ENCODE peak calls at places on chromosomes 3 and 15, in eight cellular contexts. W is adrenal gland; Q is choroid plexus epithelial cell; F is GM12891; U is activated CD4-positive, CD25-positive, alpha-beta regulatory T cell; C is LHCN-M2; M is stimulated activated CD4-positive, alpha-beta T cell treated with anti-CD3 and anti-CD28 coated beads, Interleukin-4, amount 100 ng/mL, for 48 hours; E is activated CD8-positive, alpha-beta memory T cell treated with anti-CD3 and anti-CD28 coated beads for 48 hours. H is an unnamed sample.

GRCh38 chr15:77702211-77702957 is 69.7 kb upstream of the LINGO1 start:
- DNase-seq in W (peak; percentile 27), Q (peak; percentile 47), F (peak; percentile 56), U (no peak), C (peak; percentile 3), M (no peak), E (no peak), H (peak; percentile 12)

GRCh38 chr3:97719156-97719821 is 45.3 kb upstream of the ARL6 start:
- DNase-seq in W (peak; percentile 71), Q (peak; percentile 84), F (peak; percentile 15), U (peak; percentile 23), C (peak; percentile 59), M (peak; percentile 54), E (peak; percentile 14), H (peak; percentile 56)

GRCh38 chr3:50251220-50251619 is 15.2 kb downstream of the GNAI2 start:
- DNase-seq in W (no peak), Q (peak; percentile 84), F (no peak), U (no peak), C (peak; percentile 88), M (no peak), E (no peak), H (no peak)

GRCh38 chr15:39907216-39907615 is 12.8 kb downstream of the GPR176 start:
- DNase-seq in W (no peak), Q (no peak), F (no peak), U (no peak), C (no peak), M (no peak), E (no peak), H (no peak)

GRCh38 chr3:12107071-12107713 is 51.5 kb downstream of the TIMP4 start:
- DNase-seq in W (no peak), Q (no peak), F (no peak), U (no peak), C (no peak), M (no peak), E (no peak), H (no peak)

GRCh38 chr3:68973635-68974034 is 39.8 kb downstream of the EOGT start:
- DNase-seq in W (no peak), Q (peak; percentile 17), F (no peak), U (no peak), C (no peak), M (no peak), E (no peak), H (no peak)

GRCh38 chr3:129690406-129690805 is 83.9 kb upstream of the PLXND1 start:
- DNase-seq in W (no peak), Q (peak; percentile 85), F (peak; percentile 21), U (no peak), C (peak; percentile 55), M (peak; percentile 5), E (no peak), H (peak; percentile 53)

GRCh38 chr3:133303430-133303829 is 96.4 kb upstream of the BFSP2 start:
- DNase-seq in W (no peak), Q (no peak), F (no peak), U (no peak), C (no peak), M (no peak), E (no peak), H (no peak)

GRCh38 chr15:47870956-47871625 is 153.8 kb downstream of the SEMA6D start:
- DNase-seq in W (no peak), Q (peak; percentile 57), F (no peak), U (no peak), C (peak; percentile 55), M (no peak), E (no peak), H (no peak)

GRCh38 chr3:127001486-127002194 is 18.7 kb downstream of the PLXNA1 start:
- DNase-seq in W (no peak), Q (no peak), F (no peak), U (no peak), C (no peak), M (no peak), E (no peak), H (no peak)

GRCh38 chr3:139561959-139562676 is 22.6 kb upstream of the RBP1 start:
- DNase-seq in W (peak; percentile 63), Q (peak; percentile 72), F (no peak), U (no peak), C (no peak), M (no peak), E (no peak), H (no peak)

GRCh38 chr15:62307551-62307950 is 142.5 kb upstream of the C2CD4B start:
- DNase-seq in W (no peak), Q (peak; percentile 44), F (no peak), U (no peak), C (peak; percentile 50), M (no peak), E (no peak), H (no peak)

GRCh38 chr15:75925440-75925839 is 21.8 kb downstream of the FBXO22 start:
- DNase-seq in W (no peak), Q (no peak), F (no peak), U (no peak), C (no peak), M (no peak), E (no peak), H (no peak)

GRCh38 chr3:14359348-14359747 is 43.1 kb upstream of the SLC6A6 start:
- DNase-seq in W (no peak), Q (no peak), F (no peak), U (no peak), C (no peak), M (no peak), E (no peak), H (no peak)

GRCh38 chr15:96303503-96304054 is 26.9 kb upstream of the NR2F2 start:
- DNase-seq in W (no peak), Q (no peak), F (no peak), U (no peak), C (no peak), M (no peak), E (no peak), H (no peak)

GRCh38 chr15:95095250-95095649 is 863.9 kb downstream of the MCTP2 start:
- DNase-seq in W (no peak), Q (no peak), F (no peak), U (no peak), C (no peak), M (no peak), E (no peak), H (no peak)

GRCh38 chr3:133124511-133124910 is 86.3 kb downstream of the TMEM108 start:
- DNase-seq in W (peak; percentile 61), Q (no peak), F (no peak), U (no peak), C (peak; percentile 21), M (no peak), E (no peak), H (no peak)

GRCh38 chr3:197426161-197426566 is 127.8 kb upstream of the DLG1 start:
- DNase-seq in W (no peak), Q (peak; percentile 51), F (no peak), U (no peak), C (peak; percentile 17), M (no peak), E (no peak), H (no peak)

GRCh38 chr15:74642328-74642723 is 26.7 kb downstream of the CLK3 start:
- DNase-seq in W (no peak), Q (no peak), F (no peak), U (no peak), C (no peak), M (no peak), E (no peak), H (no peak)

GRCh38 chr3:16378415-16378814 is 113.4 kb downstream of the OXNAD1 start:
- DNase-seq in W (no peak), Q (no peak), F (no peak), U (no peak), C (no peak), M (no peak), E (no peak), H (no peak)

GRCh38 chr15:90697180-90697579 is 20.0 kb upstream of the BLM start:
- DNase-seq in W (no peak), Q (no peak), F (no peak), U (no peak), C (no peak), M (no peak), E (no peak), H (no peak)

GRCh38 chr15:81829918-81830317 is 215.9 kb downstream of the MEX3B start:
- DNase-seq in W (no peak), Q (no peak), F (no peak), U (no peak), C (no peak), M (no peak), E (no peak), H (no peak)

GRCh38 chr3:60609446-60609845 is 641.8 kb downstream of the FHIT start:
- DNase-seq in W (no peak), Q (peak; percentile 12), F (no peak), U (no peak), C (no peak), M (no peak), E (no peak), H (no peak)

GRCh38 chr15:62848631-62849050 is 193.9 kb upstream of the TPM1 start:
- DNase-seq in W (no peak), Q (peak; percentile 34), F (no peak), U (no peak), C (peak; percentile 93), M (no peak), E (no peak), H (no peak)

GRCh38 chr15:85168642-85169173 is 187.1 kb downstream of the PDE8A start:
- DNase-seq in W (peak; percentile 52), Q (peak; percentile 50), F (peak; percentile 35), U (peak; percentile 10), C (no peak), M (no peak), E (peak; percentile 4), H (no peak)

GRCh38 chr3:177567833-177568232 is 370.6 kb upstream of the TBL1XR1 start:
- DNase-seq in W (no peak), Q (no peak), F (no peak), U (no peak), C (peak; percentile 55), M (no peak), E (no peak), H (no peak)

GRCh38 chr3:14810070-14810732 is 8.6 kb upstream of the FGD5 start:
- DNase-seq in W (no peak), Q (no peak), F (no peak), U (no peak), C (no peak), M (no peak), E (no peak), H (no peak)

GRCh38 chr3:129596194-129597086 is 10.0 kb downstream of the PLXND1 start:
- DNase-seq in W (peak; percentile 75), Q (peak; percentile 88), F (no peak), U (no peak), C (peak; percentile 91), M (no peak), E (no peak), H (no peak)

GRCh38 chr3:141875893-141876380 is 506 bp upstream of the ATP1B3 start:
- DNase-seq in W (peak; percentile 77), Q (peak; percentile 52), F (no peak), U (peak; percentile 73), C (peak; percentile 54), M (peak; percentile 63), E (no peak), H (peak; percentile 74)

GRCh38 chr15:89409993-89410767 is 75.6 kb upstream of the POLG start:
- DNase-seq in W (no peak), Q (no peak), F (no peak), U (no peak), C (no peak), M (no peak), E (no peak), H (no peak)

GRCh38 chr3:113804701-113805100 is 33.9 kb upstream of the GRAMD1C start:
- DNase-seq in W (no peak), Q (no peak), F (no peak), U (no peak), C (no peak), M (no peak), E (no peak), H (no peak)

GRCh38 chr15:91152896-91153581 is 53.0 kb downstream of the SV2B start:
- DNase-seq in W (no peak), Q (no peak), F (no peak), U (no peak), C (no peak), M (no peak), E (no peak), H (no peak)

GRCh38 chr3:15056676-15057404 is 8.3 kb downstream of the MRPS25 start:
- DNase-seq in W (no peak), Q (no peak), F (no peak), U (no peak), C (no peak), M (no peak), E (no peak), H (no peak)

GRCh38 chr3:124643453-124643852 is 86.8 kb upstream of the UMPS start:
- DNase-seq in W (no peak), Q (no peak), F (no peak), U (no peak), C (no peak), M (no peak), E (no peak), H (no peak)